ENCODE peak calls at places on chromosomes 16 and 17, in five cellular contexts. One of them, this sample, is unnamed. For H3K36me3, the result is how much of the 10 kb centered on the place peaks cover.

GRCh38 chr16:7377231-7377630 is 44.6 kb downstream of the RBFOX1 start:
- DNase-seq in heart right ventricle: no peak
- DNase-seq in right lobe of liver: no peak
- DNase-seq in endothelial cell of umbilical vein: no peak
- DNase-seq in IMR-90: no peak
- DNase-seq in this sample: no peak

GRCh38 chr16:82031116-82032084 is 3.7 kb upstream of the HSD17B2 start:
- DNase-seq in heart right ventricle: no peak
- DNase-seq in right lobe of liver: no peak
- DNase-seq in endothelial cell of umbilical vein: peak
- DNase-seq in IMR-90: peak
- DNase-seq in this sample: peak

GRCh38 chr17:7435676-7436555 is 681 bp downstream of the TMEM102 start:
- DNase-seq in heart right ventricle: no peak
- DNase-seq in right lobe of liver: peak
- DNase-seq in endothelial cell of umbilical vein: peak
- DNase-seq in IMR-90: no peak
- DNase-seq in this sample: peak

GRCh38 chr16:30377050-30377811 is 2.6 kb downstream of the MYL11 start:
- DNase-seq in heart right ventricle: no peak
- DNase-seq in right lobe of liver: no peak
- DNase-seq in endothelial cell of umbilical vein: no peak
- DNase-seq in IMR-90: no peak
- DNase-seq in this sample: no peak

GRCh38 chr16:1159973-1160772 is 7.3 kb downstream of the CACNA1H start:
- DNase-seq in heart right ventricle: peak
- DNase-seq in right lobe of liver: peak
- DNase-seq in endothelial cell of umbilical vein: no peak
- DNase-seq in IMR-90: no peak
- DNase-seq in this sample: peak

GRCh38 chr16:77998350-77999023 is 23.9 kb upstream of the CLEC3A start:
- DNase-seq in heart right ventricle: no peak
- DNase-seq in right lobe of liver: no peak
- DNase-seq in endothelial cell of umbilical vein: no peak
- DNase-seq in IMR-90: no peak
- DNase-seq in this sample: no peak

GRCh38 chr17:60421273-60422161 is 772 bp upstream of the CHCT1 start:
- DNase-seq in heart right ventricle: peak
- DNase-seq in right lobe of liver: peak
- DNase-seq in endothelial cell of umbilical vein: peak
- DNase-seq in IMR-90: peak
- DNase-seq in this sample: peak

GRCh38 chr17:6592193-6592592 is 35.8 kb upstream of the PITPNM3 start:
- DNase-seq in heart right ventricle: no peak
- DNase-seq in right lobe of liver: no peak
- DNase-seq in endothelial cell of umbilical vein: no peak
- DNase-seq in IMR-90: peak
- DNase-seq in this sample: peak

GRCh38 chr16:1493746-1494094 is 560 bp downstream of the TELO2 start:
- DNase-seq in heart right ventricle: no peak
- DNase-seq in right lobe of liver: no peak
- DNase-seq in endothelial cell of umbilical vein: peak
- DNase-seq in IMR-90: no peak
- DNase-seq in this sample: no peak

GRCh38 chr16:88810868-88811599 is 694 bp downstream of the APRT start:
- DNase-seq in heart right ventricle: peak
- DNase-seq in right lobe of liver: peak
- DNase-seq in endothelial cell of umbilical vein: peak
- DNase-seq in IMR-90: peak
- DNase-seq in this sample: peak

GRCh38 chr17:82302498-82302963 is 14.9 kb downstream of the CD7 start:
- DNase-seq in heart right ventricle: no peak
- DNase-seq in right lobe of liver: no peak
- DNase-seq in endothelial cell of umbilical vein: no peak
- DNase-seq in IMR-90: no peak
- DNase-seq in this sample: no peak

GRCh38 chr16:85395913-85396878 is 216.9 kb upstream of the GSE1 start:
- DNase-seq in heart right ventricle: no peak
- DNase-seq in right lobe of liver: no peak
- DNase-seq in endothelial cell of umbilical vein: peak
- DNase-seq in IMR-90: peak
- DNase-seq in this sample: peak

GRCh38 chr16:70691223-70692129 is 5.6 kb upstream of the MTSS2 start:
- DNase-seq in heart right ventricle: peak
- DNase-seq in right lobe of liver: peak
- DNase-seq in endothelial cell of umbilical vein: peak
- DNase-seq in IMR-90: peak
- DNase-seq in this sample: no peak

GRCh38 chr17:74872313-74873035 is at the start of gene FDXR:
- DNase-seq in heart right ventricle: no peak
- DNase-seq in right lobe of liver: no peak
- DNase-seq in endothelial cell of umbilical vein: no peak
- DNase-seq in IMR-90: peak
- DNase-seq in this sample: no peak

DNA sequence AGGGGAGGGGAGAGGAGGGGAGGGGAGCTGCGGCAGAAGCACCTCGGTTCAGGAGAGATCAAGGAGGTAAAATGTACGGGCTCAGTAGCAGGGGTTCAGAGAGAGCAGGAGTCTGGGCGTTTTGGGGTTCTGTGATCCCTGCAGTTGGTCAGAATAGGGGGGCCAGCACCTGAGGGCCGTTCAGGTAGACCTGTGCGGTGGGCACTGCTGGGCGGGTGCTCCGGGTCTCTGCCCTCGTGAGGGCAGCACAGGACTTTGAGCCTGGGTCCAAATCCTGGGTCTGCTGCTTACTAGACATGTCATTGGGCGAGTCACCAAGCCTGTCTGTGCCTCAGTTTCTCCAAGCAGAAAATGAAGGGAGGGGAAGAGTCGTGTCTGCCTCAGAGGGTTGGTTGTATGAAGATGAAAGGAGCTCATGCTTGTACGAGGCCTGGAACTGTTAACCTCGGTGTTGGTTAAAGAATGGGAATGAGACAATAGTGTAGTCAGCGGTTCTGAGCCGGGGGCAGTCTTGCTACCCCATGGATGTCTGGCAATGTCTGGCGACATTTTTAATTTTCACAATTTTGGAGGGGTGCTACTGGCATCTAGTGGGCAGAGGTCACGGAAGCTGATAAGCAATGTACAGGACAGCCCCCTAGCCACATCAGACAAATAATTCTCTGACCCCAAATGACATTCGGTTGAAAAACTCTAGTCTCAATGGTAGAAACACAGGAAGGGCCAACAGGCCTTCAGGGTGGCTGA is 35.4 kb downstream of the OR1D5 start:
- DNase-seq in heart right ventricle: no peak
- DNase-seq in right lobe of liver: no peak
- DNase-seq in endothelial cell of umbilical vein: no peak
- DNase-seq in IMR-90: no peak
- DNase-seq in this sample: no peak
- H3K4me3 ChIP-seq in heart right ventricle: no peak
- H3K4me3 ChIP-seq in right lobe of liver: no peak
- H3K4me3 ChIP-seq in endothelial cell of umbilical vein: no peak
- H3K4me3 ChIP-seq in IMR-90: no peak
- H3K4me3 ChIP-seq in this sample: no peak

GRCh38 chr17:1147664-1148063 is 32.1 kb downstream of the ABR start:
- DNase-seq in heart right ventricle: peak
- DNase-seq in right lobe of liver: no peak
- DNase-seq in endothelial cell of umbilical vein: peak
- DNase-seq in IMR-90: peak
- DNase-seq in this sample: peak
- TF ChIP-seq CTCF in heart right ventricle: peak
- TF ChIP-seq CTCF in right lobe of liver: no peak
- TF ChIP-seq CTCF in endothelial cell of umbilical vein: peak
- TF ChIP-seq CTCF in IMR-90: peak
- TF ChIP-seq CTCF in this sample: peak

GRCh38 chr17:79829457-79829856 is 9.8 kb downstream of the CBX4 start:
- DNase-seq in heart right ventricle: no peak
- DNase-seq in right lobe of liver: no peak
- DNase-seq in endothelial cell of umbilical vein: no peak
- DNase-seq in IMR-90: no peak
- DNase-seq in this sample: no peak

GRCh38 chr17:79829004-79829403 is 10.2 kb downstream of the CBX4 start:
- DNase-seq in heart right ventricle: no peak
- DNase-seq in right lobe of liver: no peak
- DNase-seq in endothelial cell of umbilical vein: no peak
- DNase-seq in IMR-90: no peak
- DNase-seq in this sample: no peak

GRCh38 chr17:79831367-79832210 is 7.7 kb downstream of the CBX4 start:
- DNase-seq in heart right ventricle: peak
- DNase-seq in right lobe of liver: peak
- DNase-seq in endothelial cell of umbilical vein: no peak
- DNase-seq in IMR-90: no peak
- DNase-seq in this sample: no peak

GRCh38 chr17:79830763-79831366 is 8.4 kb downstream of the CBX4 start:
- DNase-seq in heart right ventricle: no peak
- DNase-seq in right lobe of liver: no peak
- DNase-seq in endothelial cell of umbilical vein: no peak
- DNase-seq in IMR-90: no peak
- DNase-seq in this sample: no peak

DNA sequence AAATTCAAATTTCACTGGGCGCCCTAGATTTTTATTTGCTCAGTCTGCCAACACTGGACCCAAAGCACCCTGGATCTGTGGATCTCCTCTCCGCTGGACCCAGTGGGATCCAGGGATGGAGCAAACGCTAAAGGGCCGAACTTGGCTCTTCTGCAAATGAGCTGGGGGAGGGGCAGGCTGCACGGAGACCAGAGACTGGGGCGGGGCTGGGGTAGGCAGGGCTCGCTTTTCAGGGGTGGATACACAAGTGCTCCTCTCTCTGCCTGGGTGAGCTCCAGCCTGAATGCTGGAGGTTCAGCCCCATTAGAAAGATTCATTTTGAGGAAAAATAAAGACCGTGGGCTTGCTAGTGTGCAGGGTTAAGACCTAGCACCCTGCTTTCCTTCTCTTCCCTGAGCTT is 8.9 kb downstream of the CBX4 start:
- DNase-seq in heart right ventricle: no peak
- DNase-seq in right lobe of liver: no peak
- DNase-seq in endothelial cell of umbilical vein: no peak
- DNase-seq in IMR-90: no peak
- DNase-seq in this sample: no peak
- H3K36me3 ChIP-seq in heart right ventricle: under half
- H3K36me3 ChIP-seq in right lobe of liver: under half
- H3K36me3 ChIP-seq in endothelial cell of umbilical vein: under half
- H3K36me3 ChIP-seq in IMR-90: under half
- H3K36me3 ChIP-seq in this sample: under half

GRCh38 chr17:72123964-72124791 is 3.4 kb downstream of the SOX9 start:
- DNase-seq in heart right ventricle: no peak
- DNase-seq in right lobe of liver: no peak
- DNase-seq in endothelial cell of umbilical vein: no peak
- DNase-seq in IMR-90: no peak
- DNase-seq in this sample: no peak
- H3K4me3 ChIP-seq in heart right ventricle: peak
- H3K4me3 ChIP-seq in right lobe of liver: no peak
- H3K4me3 ChIP-seq in endothelial cell of umbilical vein: no peak
- H3K4me3 ChIP-seq in IMR-90: peak
- H3K4me3 ChIP-seq in this sample: no peak

DNA sequence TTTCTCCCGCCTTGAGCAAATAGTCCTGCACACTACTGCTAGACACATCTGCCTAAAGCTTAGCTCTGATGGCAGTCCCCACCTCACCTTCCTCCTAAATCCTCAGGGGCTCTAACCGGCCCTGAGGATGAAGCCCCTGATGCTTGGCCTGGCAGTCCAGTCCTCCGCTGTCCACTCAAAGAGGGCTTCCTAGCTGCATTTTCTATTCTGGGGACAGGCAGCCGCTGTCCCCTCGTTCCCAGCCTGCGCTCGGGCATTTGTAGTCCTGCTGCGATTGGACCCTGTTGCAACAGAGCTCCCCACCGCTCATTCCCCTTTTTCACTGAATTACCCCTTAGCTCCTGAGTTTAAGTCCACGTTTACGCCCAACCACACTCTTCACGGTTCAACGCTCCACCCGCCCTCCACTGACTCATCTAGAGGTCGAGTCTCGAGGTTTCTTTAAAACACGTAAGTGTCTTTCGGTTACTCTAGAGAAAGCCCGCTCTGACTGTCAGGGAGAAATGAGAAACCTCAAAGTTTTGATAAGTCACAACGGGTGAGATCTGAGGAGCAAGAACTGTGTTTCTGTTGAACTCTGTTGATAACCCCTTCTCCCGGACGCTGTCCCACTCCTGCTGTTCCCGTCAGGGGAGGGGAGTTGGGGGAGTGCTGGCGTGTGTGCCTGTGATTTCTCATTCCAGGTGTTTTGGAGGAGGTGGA is 4.5 kb downstream of the CCR7 start:
- DNase-seq in heart right ventricle: no peak
- DNase-seq in right lobe of liver: no peak
- DNase-seq in endothelial cell of umbilical vein: no peak
- DNase-seq in IMR-90: peak
- DNase-seq in this sample: no peak
- TF ChIP-seq CTCF in heart right ventricle: no peak
- TF ChIP-seq CTCF in right lobe of liver: no peak
- TF ChIP-seq CTCF in endothelial cell of umbilical vein: no peak
- TF ChIP-seq CTCF in IMR-90: no peak
- TF ChIP-seq CTCF in this sample: no peak

GRCh38 chr17:76645481-76645880 is 1.9 kb upstream of the ST6GALNAC1 start:
- DNase-seq in heart right ventricle: no peak
- DNase-seq in right lobe of liver: no peak
- DNase-seq in endothelial cell of umbilical vein: no peak
- DNase-seq in IMR-90: no peak
- DNase-seq in this sample: peak
- H3K36me3 ChIP-seq in heart right ventricle: under half
- H3K36me3 ChIP-seq in right lobe of liver: under half
- H3K36me3 ChIP-seq in endothelial cell of umbilical vein: under half
- H3K36me3 ChIP-seq in IMR-90: under half
- H3K36me3 ChIP-seq in this sample: under half

This sample was measured in bronchial epithelial cell.